ENCODE peak calls at places on chromosome 19, in eight cellular contexts. E is upper lobe of right lung, A is body of pancreas, R is upper lobe of left lung, D is tibial nerve, Y is PC-9, H is ascending aorta, P is mesendoderm. S is an unnamed sample. For H3K36me3 and H3K4me1, the result is how much of the 10 kb centered on the place peaks cover.

GRCh38 chr19:16273005-16273404 is 51.6 kb upstream of the KLF2 start:
- DNase-seq in P (no peak), R (no peak), A (no peak), D (no peak), E (no peak), H (no peak), Y (no peak), S (no peak)

GRCh38 chr19:15251010-15251748 is 18.9 kb upstream of the EPHX3 start:
- DNase-seq in R (no peak), P (no peak), A (no peak), Y (no peak), E (no peak), H (no peak), D (no peak), S (no peak)

GRCh38 chr19:6030214-6030507 is 52.2 kb upstream of the RANBP3 start:
- DNase-seq in R (peak), H (no peak), Y (peak), A (no peak), E (no peak), D (no peak), P (no peak), S (no peak)

GRCh38 chr19:55672418-55672817 is 2.6 kb upstream of the EPN1 start:
- DNase-seq in Y (no peak), P (no peak), R (no peak), A (no peak), E (no peak), H (no peak), D (no peak), S (no peak)

GRCh38 chr19:19540707-19541515 is 2.8 kb downstream of the CILP2 start:
- DNase-seq in H (no peak), P (peak), E (peak), A (peak), Y (peak), D (no peak), R (peak), S (peak)

GRCh38 chr19:7992575-7992974 is 12.9 kb downstream of the ELAVL1 start:
- DNase-seq in H (no peak), P (no peak), R (no peak), A (no peak), E (no peak), D (no peak), Y (peak), S (no peak)

GRCh38 chr19:15779756-15780476 is 7.5 kb upstream of the OR10H5 start:
- DNase-seq in R (peak), E (no peak), H (no peak), Y (peak), A (peak), D (peak), P (no peak), S (peak)

GRCh38 chr19:48506138-48506733 is 5.4 kb downstream of the LMTK3 start:
- DNase-seq in R (no peak), E (no peak), P (peak), Y (peak), A (no peak), H (no peak), D (no peak), S (no peak)

GRCh38 chr19:29587518-29587986 is 18.5 kb upstream of the POP4 start:
- DNase-seq in A (no peak), E (no peak), H (no peak), R (peak), P (no peak), D (no peak), Y (no peak), S (no peak)

GRCh38 chr19:7639863-7640348 is 3.0 kb downstream of the STXBP2 start:
- DNase-seq in E (no peak), R (no peak), A (no peak), D (no peak), Y (no peak), H (no peak), P (no peak), S (no peak)

GRCh38 chr19:56253737-56254136 is 18.8 kb upstream of the EDDM13 start:
- DNase-seq in A (no peak), P (peak), R (no peak), E (no peak), D (peak), Y (no peak), H (no peak), S (no peak)

DNA sequence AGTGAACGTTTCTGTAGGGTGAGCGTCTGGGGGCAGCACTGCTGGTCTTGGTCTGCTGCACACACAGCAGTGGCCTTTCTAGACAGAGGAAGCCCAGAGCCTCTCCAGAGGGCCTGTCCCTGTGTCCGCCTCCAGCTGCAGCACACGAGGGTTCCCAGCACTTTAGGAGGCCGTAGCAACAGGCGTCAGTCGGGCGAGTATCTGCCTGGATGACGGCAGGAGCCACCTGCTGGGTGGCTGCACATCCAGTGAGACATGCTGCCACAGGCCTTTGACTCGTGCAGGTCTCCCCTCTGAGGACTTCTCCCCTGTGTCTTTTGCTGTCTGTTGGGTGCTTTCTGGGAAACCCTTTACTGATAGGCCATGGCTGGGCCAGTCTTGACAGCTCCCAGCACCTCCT is 22.1 kb downstream of the AP2A1 start:
- DNase-seq in P (no peak), R (no peak), Y (no peak), A (no peak), H (no peak), D (no peak), E (no peak), S (no peak)
- H3K36me3 ChIP-seq in P (under half), R (under half), Y (under half), A (under half), H (under half), D (half or more), E (half or more), S (half or more)

GRCh38 chr19:42130254-42130573 is 2.0 kb downstream of the POU2F2 start:
- DNase-seq in Y (no peak), H (no peak), E (no peak), R (no peak), P (no peak), D (no peak), A (no peak), S (no peak)

GRCh38 chr19:42132030-42132628 is at the start of gene POU2F2:
- DNase-seq in A (no peak), Y (no peak), E (peak), P (peak), H (peak), R (peak), D (peak), S (no peak)

GRCh38 chr19:42129399-42130253 is 2.6 kb downstream of the POU2F2 start:
- DNase-seq in H (peak), R (peak), A (no peak), D (peak), P (no peak), Y (no peak), E (no peak), S (no peak)

GRCh38 chr19:42132851-42133528 is 744 bp upstream of the POU2F2 start:
- DNase-seq in E (peak), H (no peak), P (peak), Y (no peak), A (peak), D (peak), R (peak), S (no peak)

DNA sequence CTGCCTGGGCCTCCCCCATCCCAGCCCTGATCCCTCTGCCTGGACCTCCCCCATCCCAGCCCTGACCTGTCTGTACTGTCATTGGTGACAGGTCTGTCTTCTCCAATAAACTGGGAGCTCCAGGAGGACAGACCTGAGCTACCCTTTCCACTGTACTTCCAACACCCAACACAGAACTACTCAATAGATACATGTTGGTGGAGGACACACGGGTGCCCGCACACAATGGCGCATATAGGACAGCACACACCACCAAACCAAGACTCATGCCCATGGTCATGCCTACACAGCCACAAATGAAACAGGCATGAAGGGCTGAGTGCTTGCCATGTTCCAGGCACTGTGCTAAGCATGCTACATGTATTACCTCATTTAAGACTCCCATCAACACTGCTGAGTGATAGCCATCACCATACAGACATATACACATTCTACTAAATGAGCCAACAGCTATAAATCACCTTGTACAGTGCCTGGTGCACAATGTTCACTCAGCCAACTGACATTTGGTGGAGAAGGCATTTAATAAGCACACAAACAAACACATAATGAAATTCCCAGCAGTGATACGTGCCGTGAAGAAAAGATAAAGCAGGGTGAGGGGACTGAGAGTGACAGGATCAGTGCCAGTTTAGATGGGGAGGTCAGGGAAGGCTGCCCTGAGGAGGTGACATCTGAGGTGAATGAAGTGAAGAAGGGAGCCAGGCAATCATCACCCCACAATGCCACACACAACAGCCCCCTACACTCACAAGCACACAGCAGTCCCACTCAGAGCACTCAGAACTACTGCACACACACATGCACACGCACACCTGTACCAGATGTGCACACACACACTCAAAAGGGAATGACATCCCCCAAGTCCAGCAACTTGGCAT is 857 bp downstream of the POU2F2 start:
- DNase-seq in H (no peak), A (no peak), Y (no peak), P (no peak), R (no peak), D (no peak), E (no peak), S (no peak)
- H3K4me1 ChIP-seq in H (under half), A (under half), Y (under half), P (under half), R (under half), D (under half), E (under half), S (under half)

GRCh38 chr19:35002037-35002535 is 2.0 kb downstream of the GRAMD1A start:
- DNase-seq in E (no peak), P (no peak), A (no peak), H (no peak), Y (no peak), D (no peak), R (no peak), S (no peak)
- H3K36me3 ChIP-seq in E (under half), P (under half), A (under half), H (under half), Y (under half), D (under half), R (under half), S (under half)

GRCh38 chr19:2964874-2965273 is 12.5 kb upstream of the TLE6 start:
- DNase-seq in E (no peak), R (no peak), Y (no peak), D (no peak), A (no peak), P (no peak), H (no peak), S (no peak)
- H3K4me1 ChIP-seq in E (under half), R (under half), Y (under half), D (under half), A (under half), P (under half), H (under half), S (under half)

GRCh38 chr19:38701455-38702063 is 42.7 kb downstream of the CAPN12 start:
- DNase-seq in R (no peak), A (no peak), P (no peak), E (peak), Y (no peak), H (no peak), D (no peak), S (no peak)
- H3K36me3 ChIP-seq in R (half or more), A (under half), P (under half), E (half or more), Y (half or more), H (half or more), D (half or more), S (half or more)

GRCh38 chr19:1854032-1854541 is 5.8 kb upstream of the REXO1 start:
- DNase-seq in R (no peak), D (no peak), E (no peak), Y (no peak), H (no peak), P (no peak), A (no peak), S (no peak)

GRCh38 chr19:1853295-1854031 is 5.2 kb upstream of the REXO1 start:
- DNase-seq in A (peak), H (no peak), E (peak), R (peak), P (peak), Y (peak), D (peak), S (peak)

GRCh38 chr19:1855040-1855827 is 7.0 kb upstream of the REXO1 start:
- DNase-seq in P (peak), H (peak), A (peak), R (peak), D (peak), Y (peak), E (peak), S (peak)

GRCh38 chr19:1855828-1856255 is 7.5 kb downstream of the KLF16 start:
- DNase-seq in D (no peak), A (no peak), H (no peak), P (no peak), R (no peak), Y (no peak), E (no peak), S (no peak)

GRCh38 chr19:1854542-1855039 is 6.3 kb upstream of the REXO1 start:
- DNase-seq in Y (no peak), H (no peak), A (no peak), P (peak), E (peak), D (no peak), R (peak), S (no peak)
- H3K4me1 ChIP-seq in Y (under half), H (under half), A (half or more), P (under half), E (half or more), D (half or more), R (half or more), S (half or more)

DNA sequence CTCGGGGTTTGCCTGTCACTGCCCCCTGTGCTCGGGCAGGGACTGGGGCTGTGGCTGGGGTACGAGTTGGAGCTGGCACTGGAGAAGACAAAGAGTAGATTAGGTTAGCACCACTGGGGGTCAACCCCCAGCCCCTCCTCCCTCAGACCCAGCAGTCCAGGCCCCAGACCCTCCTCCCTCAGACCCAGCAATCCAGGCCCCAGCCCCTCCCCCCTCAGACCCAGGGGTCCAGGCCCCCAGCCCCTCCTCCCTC is 19.1 kb downstream of the ZNF575 start:
- DNase-seq in D (no peak), P (no peak), H (no peak), Y (no peak), R (no peak), E (no peak), A (no peak), S (no peak)
- H3K36me3 ChIP-seq in D (half or more), P (under half), H (under half), Y (under half), R (under half), E (under half), A (under half), S (half or more)

DNA sequence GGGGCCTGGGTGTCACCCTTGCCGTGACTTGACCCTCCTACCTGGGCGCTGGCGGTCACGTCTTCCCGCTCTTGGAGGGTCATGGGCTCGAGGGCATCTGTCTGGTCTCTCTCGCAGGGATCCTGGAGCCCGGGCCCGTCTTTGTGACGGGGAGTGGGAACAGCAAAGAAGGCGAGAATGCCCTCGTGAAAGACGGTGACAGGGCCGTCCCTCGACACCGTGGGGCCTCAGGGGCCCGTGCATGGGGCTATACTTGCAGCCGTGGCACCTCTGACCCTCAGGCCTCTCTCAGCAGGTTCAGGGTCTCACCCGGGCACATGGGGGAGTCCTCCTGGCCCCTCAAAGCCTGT is 20.9 kb upstream of the MATK start:
- DNase-seq in P (no peak), D (no peak), H (no peak), R (no peak), E (no peak), A (no peak), Y (no peak), S (no peak)
- H3K4me1 ChIP-seq in P (under half), D (under half), H (under half), R (under half), E (under half), A (under half), Y (under half), S (under half)

S was measured in suprapubic skin.